ENCODE peak calls at places on chromosomes 2 and 18, in eight cellular contexts. M is activated naive CD4-positive, alpha-beta T cell treated with anti-CD3 and anti-CD28 coated beads, Interleukin-2, amount 10 ng/mL, durations not matched to agents 7 days and 5 days; Z is NCI-H2029 treated with DMSO at 0.1 percent for 48 hours; X is naive B cell; D is midbrain; Y is G401; B is NCI-H2081; W is glutamatergic neuron. H is an unnamed sample.

GRCh38 chr18:59874166-59874565 is 25.6 kb upstream of the PMAIP1 start:
- DNase-seq in M (no peak), Z (no peak), X (no peak), D (no peak), Y (no peak), B (no peak), W (no peak), H (no peak)

GRCh38 chr2:32005371-32005976 is 5.3 kb downstream of the MEMO1 start:
- DNase-seq in M (no peak), Z (no peak), X (no peak), D (no peak), Y (no peak), B (no peak), W (no peak), H (no peak)

GRCh38 chr2:122029945-122030344 is 274.5 kb downstream of the TSN start:
- DNase-seq in M (no peak), Z (no peak), X (no peak), D (no peak), Y (no peak), B (no peak), W (no peak), H (no peak)

GRCh38 chr18:79026491-79026890 is 42.7 kb upstream of the ATP9B start:
- DNase-seq in M (no peak), Z (no peak), X (no peak), D (no peak), Y (no peak), B (no peak), W (no peak), H (no peak)

GRCh38 chr18:23229472-23229871 is 94.2 kb downstream of the CABLES1 start:
- DNase-seq in M (no peak), Z (no peak), X (no peak), D (no peak), Y (no peak), B (no peak), W (no peak), H (no peak)

GRCh38 chr2:98543214-98543613 is 65.1 kb downstream of the COA5 start:
- DNase-seq in M (no peak), Z (no peak), X (no peak), D (no peak), Y (no peak), B (no peak), W (no peak), H (no peak)

GRCh38 chr2:177118636-177119035 is 94.0 kb upstream of the HNRNPA3 start:
- DNase-seq in M (no peak), Z (no peak), X (no peak), D (no peak), Y (peak), B (no peak), W (no peak), H (no peak)

GRCh38 chr2:182668671-182669070 is 47.4 kb upstream of the DNAJC10 start:
- DNase-seq in M (no peak), Z (peak), X (no peak), D (no peak), Y (no peak), B (peak), W (no peak), H (no peak)

GRCh38 chr2:16140771-16141640 is 200.7 kb downstream of the MYCN start:
- DNase-seq in M (no peak), Z (no peak), X (no peak), D (no peak), Y (no peak), B (no peak), W (no peak), H (no peak)

GRCh38 chr2:202278944-202279343 is 13.4 kb downstream of the NOP58 start:
- DNase-seq in M (no peak), Z (peak), X (no peak), D (peak), Y (peak), B (no peak), W (no peak), H (no peak)

H was measured in Peyer's patch.